ENCODE peak calls at places on chromosomes 5 and 9, in five cellular contexts. One of them, this sample, is unnamed.

GRCh38 chr5:148168246-148168645 is at the start of gene SPINK14:
- DNase-seq in right cardiac atrium: no peak
- DNase-seq in AG10803: no peak
- DNase-seq in Right ventricle myocardium inferior: no peak
- DNase-seq in Kasumi-1: no peak
- DNase-seq in this sample: no peak

GRCh38 chr9:131468031-131468430 is 34.7 kb upstream of the POMT1 start:
- DNase-seq in Kasumi-1: no peak
- DNase-seq in AG10803: no peak
- DNase-seq in right cardiac atrium: no peak
- DNase-seq in Right ventricle myocardium inferior: no peak
- DNase-seq in this sample: no peak

GRCh38 chr9:94821098-94821930 is 94.8 kb downstream of the AOPEP start:
- DNase-seq in AG10803: no peak
- DNase-seq in right cardiac atrium: no peak
- DNase-seq in Right ventricle myocardium inferior: no peak
- DNase-seq in Kasumi-1: peak
- DNase-seq in this sample: no peak

GRCh38 chr5:169085656-169086055 is 215.3 kb downstream of the SLIT3 start:
- DNase-seq in AG10803: peak
- DNase-seq in right cardiac atrium: no peak
- DNase-seq in Right ventricle myocardium inferior: no peak
- DNase-seq in Kasumi-1: no peak
- DNase-seq in this sample: no peak

GRCh38 chr5:136058031-136058971 is 29.5 kb downstream of the TGFBI start:
- DNase-seq in Right ventricle myocardium inferior: no peak
- DNase-seq in Kasumi-1: peak
- DNase-seq in right cardiac atrium: peak
- DNase-seq in AG10803: peak
- DNase-seq in this sample: no peak

GRCh38 chr9:22169243-22169642 is 160.1 kb upstream of the CDKN2B start:
- DNase-seq in Kasumi-1: peak
- DNase-seq in AG10803: peak
- DNase-seq in Right ventricle myocardium inferior: no peak
- DNase-seq in right cardiac atrium: no peak
- DNase-seq in this sample: no peak

GRCh38 chr9:118595719-118596305 is 773.4 kb downstream of the BRINP1 start:
- DNase-seq in AG10803: peak
- DNase-seq in Kasumi-1: no peak
- DNase-seq in Right ventricle myocardium inferior: no peak
- DNase-seq in right cardiac atrium: no peak
- DNase-seq in this sample: no peak

GRCh38 chr5:128174951-128175350 is 91.4 kb downstream of the SLC12A2 start:
- DNase-seq in Right ventricle myocardium inferior: no peak
- DNase-seq in right cardiac atrium: no peak
- DNase-seq in AG10803: peak
- DNase-seq in Kasumi-1: no peak
- DNase-seq in this sample: no peak

GRCh38 chr5:152072076-152072475 is 147.4 kb upstream of the GLRA1 start:
- DNase-seq in Kasumi-1: no peak
- DNase-seq in AG10803: no peak
- DNase-seq in right cardiac atrium: peak
- DNase-seq in Right ventricle myocardium inferior: no peak
- DNase-seq in this sample: no peak

GRCh38 chr5:59893436-59894227 is at the start of gene PDE4D:
- DNase-seq in Kasumi-1: peak
- DNase-seq in right cardiac atrium: peak
- DNase-seq in Right ventricle myocardium inferior: peak
- DNase-seq in AG10803: peak
- DNase-seq in this sample: no peak

GRCh38 chr9:128470560-128470959 is 14.8 kb downstream of the ODF2 start:
- DNase-seq in Right ventricle myocardium inferior: no peak
- DNase-seq in AG10803: peak
- DNase-seq in right cardiac atrium: no peak
- DNase-seq in Kasumi-1: peak
- DNase-seq in this sample: no peak

GRCh38 chr5:31531543-31531887 is 378 bp downstream of the DROSHA start:
- DNase-seq in Right ventricle myocardium inferior: peak
- DNase-seq in Kasumi-1: peak
- DNase-seq in right cardiac atrium: peak
- DNase-seq in AG10803: peak
- DNase-seq in this sample: no peak

GRCh38 chr5:43073597-43074546 is 33.8 kb upstream of the ANXA2R start:
- DNase-seq in Kasumi-1: peak
- DNase-seq in right cardiac atrium: no peak
- DNase-seq in Right ventricle myocardium inferior: no peak
- DNase-seq in AG10803: peak
- DNase-seq in this sample: no peak

GRCh38 chr5:80146036-80146435 is 109.8 kb downstream of the SERINC5 start:
- DNase-seq in right cardiac atrium: no peak
- DNase-seq in Kasumi-1: no peak
- DNase-seq in Right ventricle myocardium inferior: no peak
- DNase-seq in AG10803: no peak
- DNase-seq in this sample: no peak

GRCh38 chr9:75148551-75148950 is 60.2 kb downstream of the OSTF1 start:
- DNase-seq in AG10803: peak
- DNase-seq in Right ventricle myocardium inferior: no peak
- DNase-seq in Kasumi-1: peak
- DNase-seq in right cardiac atrium: no peak
- DNase-seq in this sample: no peak

GRCh38 chr9:98172604-98173003 is 19.8 kb downstream of the CORO2A start:
- DNase-seq in Kasumi-1: no peak
- DNase-seq in right cardiac atrium: no peak
- DNase-seq in AG10803: no peak
- DNase-seq in Right ventricle myocardium inferior: no peak
- DNase-seq in this sample: no peak

GRCh38 chr5:172881691-172882370 is 47.8 kb downstream of the ERGIC1 start:
- DNase-seq in right cardiac atrium: peak
- DNase-seq in AG10803: peak
- DNase-seq in Kasumi-1: no peak
- DNase-seq in Right ventricle myocardium inferior: no peak
- DNase-seq in this sample: no peak

GRCh38 chr5:176716320-176716719 is 69.0 kb downstream of the TSPAN17 start:
- DNase-seq in AG10803: peak
- DNase-seq in Right ventricle myocardium inferior: peak
- DNase-seq in Kasumi-1: no peak
- DNase-seq in right cardiac atrium: no peak
- DNase-seq in this sample: no peak

GRCh38 chr5:175746851-175747250 is 89.0 kb downstream of the HRH2 start:
- DNase-seq in AG10803: no peak
- DNase-seq in Right ventricle myocardium inferior: no peak
- DNase-seq in right cardiac atrium: no peak
- DNase-seq in Kasumi-1: no peak
- DNase-seq in this sample: no peak

GRCh38 chr9:105973811-105974407 is 279.6 kb downstream of the TMEM38B start:
- DNase-seq in right cardiac atrium: no peak
- DNase-seq in AG10803: peak
- DNase-seq in Right ventricle myocardium inferior: no peak
- DNase-seq in Kasumi-1: no peak
- DNase-seq in this sample: no peak

GRCh38 chr9:115425614-115426013 is 307.7 kb upstream of the TNC start:
- DNase-seq in AG10803: no peak
- DNase-seq in right cardiac atrium: no peak
- DNase-seq in Kasumi-1: no peak
- DNase-seq in Right ventricle myocardium inferior: no peak
- DNase-seq in this sample: no peak

GRCh38 chr5:128196791-128197190 is 113.2 kb downstream of the SLC12A2 start:
- DNase-seq in Kasumi-1: no peak
- DNase-seq in right cardiac atrium: no peak
- DNase-seq in AG10803: peak
- DNase-seq in Right ventricle myocardium inferior: no peak
- DNase-seq in this sample: no peak

GRCh38 chr9:113906411-113907110 is 30.5 kb downstream of the ZNF618 start:
- DNase-seq in Right ventricle myocardium inferior: no peak
- DNase-seq in AG10803: peak
- DNase-seq in Kasumi-1: no peak
- DNase-seq in right cardiac atrium: no peak
- DNase-seq in this sample: no peak

GRCh38 chr5:128259530-128260145 is 176.1 kb downstream of the SLC12A2 start:
- DNase-seq in AG10803: no peak
- DNase-seq in right cardiac atrium: no peak
- DNase-seq in Right ventricle myocardium inferior: no peak
- DNase-seq in Kasumi-1: no peak
- DNase-seq in this sample: no peak

GRCh38 chr9:659286-659685 is 182.2 kb upstream of the DMRT1 start:
- DNase-seq in Kasumi-1: no peak
- DNase-seq in AG10803: no peak
- DNase-seq in Right ventricle myocardium inferior: no peak
- DNase-seq in right cardiac atrium: no peak
- DNase-seq in this sample: no peak

GRCh38 chr9:14511452-14511851 is 181.8 kb downstream of the ZDHHC21 start:
- DNase-seq in right cardiac atrium: no peak
- DNase-seq in AG10803: no peak
- DNase-seq in Right ventricle myocardium inferior: no peak
- DNase-seq in Kasumi-1: no peak
- DNase-seq in this sample: no peak

GRCh38 chr5:94776167-94776566 is 157.7 kb downstream of the SLF1 start:
- DNase-seq in right cardiac atrium: no peak
- DNase-seq in Right ventricle myocardium inferior: no peak
- DNase-seq in AG10803: peak
- DNase-seq in Kasumi-1: no peak
- DNase-seq in this sample: no peak

GRCh38 chr9:7033091-7033490 is 275.3 kb downstream of the KDM4C start:
- DNase-seq in Kasumi-1: no peak
- DNase-seq in Right ventricle myocardium inferior: no peak
- DNase-seq in right cardiac atrium: no peak
- DNase-seq in AG10803: no peak
- DNase-seq in this sample: no peak

GRCh38 chr5:10584714-10585113 is 20.8 kb downstream of the ANKRD33B start:
- DNase-seq in Kasumi-1: no peak
- DNase-seq in AG10803: no peak
- DNase-seq in Right ventricle myocardium inferior: no peak
- DNase-seq in right cardiac atrium: no peak
- DNase-seq in this sample: no peak

GRCh38 chr5:76960004-76960625 is 7.3 kb downstream of the CRHBP start:
- DNase-seq in right cardiac atrium: no peak
- DNase-seq in AG10803: no peak
- DNase-seq in Kasumi-1: peak
- DNase-seq in Right ventricle myocardium inferior: no peak
- DNase-seq in this sample: no peak

GRCh38 chr5:38403407-38403806 is 145.0 kb downstream of the EGFLAM start:
- DNase-seq in Kasumi-1: no peak
- DNase-seq in Right ventricle myocardium inferior: no peak
- DNase-seq in AG10803: peak
- DNase-seq in right cardiac atrium: no peak
- DNase-seq in this sample: no peak

GRCh38 chr5:9151671-9152427 is 394.0 kb downstream of the SEMA5A start:
- DNase-seq in Kasumi-1: no peak
- DNase-seq in AG10803: no peak
- DNase-seq in right cardiac atrium: no peak
- DNase-seq in Right ventricle myocardium inferior: no peak
- DNase-seq in this sample: no peak

GRCh38 chr9:114847492-114848417 is 41.9 kb upstream of the TNFSF15 start:
- DNase-seq in right cardiac atrium: no peak
- DNase-seq in AG10803: no peak
- DNase-seq in Kasumi-1: no peak
- DNase-seq in Right ventricle myocardium inferior: no peak
- DNase-seq in this sample: no peak

GRCh38 chr9:136399176-136400037 is 563 bp downstream of the SNAPC4 start:
- DNase-seq in right cardiac atrium: peak
- DNase-seq in AG10803: no peak
- DNase-seq in Kasumi-1: no peak
- DNase-seq in Right ventricle myocardium inferior: no peak
- DNase-seq in this sample: no peak

GRCh38 chr9:113219972-113220371 is 1.1 kb downstream of the FKBP15 start:
- DNase-seq in AG10803: peak
- DNase-seq in Kasumi-1: no peak
- DNase-seq in Right ventricle myocardium inferior: no peak
- DNase-seq in right cardiac atrium: no peak
- DNase-seq in this sample: no peak

GRCh38 chr5:143889986-143890385 is 78.0 kb downstream of the HMHB1 start:
- DNase-seq in Kasumi-1: no peak
- DNase-seq in right cardiac atrium: no peak
- DNase-seq in AG10803: peak
- DNase-seq in Right ventricle myocardium inferior: no peak
- DNase-seq in this sample: no peak

GRCh38 chr5:59161206-59162105 is 578.6 kb downstream of the RAB3C start:
- DNase-seq in Right ventricle myocardium inferior: no peak
- DNase-seq in AG10803: no peak
- DNase-seq in Kasumi-1: no peak
- DNase-seq in right cardiac atrium: no peak
- DNase-seq in this sample: no peak

GRCh38 chr9:32502996-32503395 is 23.0 kb downstream of the RIGI start:
- DNase-seq in Kasumi-1: no peak
- DNase-seq in AG10803: no peak
- DNase-seq in Right ventricle myocardium inferior: no peak
- DNase-seq in right cardiac atrium: no peak
- DNase-seq in this sample: no peak

GRCh38 chr5:76270214-76270613 is 132.9 kb upstream of the IQGAP2 start:
- DNase-seq in Right ventricle myocardium inferior: no peak
- DNase-seq in Kasumi-1: no peak
- DNase-seq in right cardiac atrium: no peak
- DNase-seq in AG10803: no peak
- DNase-seq in this sample: no peak